ENCODE peak calls at places on chromosomes 3 and 15, in nine cellular contexts. One of them, this sample, is unnamed.
A peak's percentile ranks its signal among the peaks of the same experiment; 100 is the strongest.

GRCh38 chr3:26438325-26438940 is 184.1 kb upstream of the LRRC3B start:
- DNase-seq in fibroblast of the aortic adventitia: no peak
- DNase-seq in fibroblast of pulmonary artery: no peak
- DNase-seq in astrocyte of the spinal cord: peak; percentile 0
- DNase-seq in mucosa of descending colon: no peak
- DNase-seq in psoas muscle: no peak
- DNase-seq in stomach: no peak
- DNase-seq in HepG2: no peak
- DNase-seq in AG04450: no peak
- DNase-seq in this sample: peak; percentile 25

GRCh38 chr3:126014252-126014651 is 45.3 kb downstream of the ROPN1B start:
- DNase-seq in HepG2: no peak
- DNase-seq in fibroblast of pulmonary artery: peak; percentile 39
- DNase-seq in psoas muscle: no peak
- DNase-seq in stomach: no peak
- DNase-seq in astrocyte of the spinal cord: peak; percentile 17
- DNase-seq in fibroblast of the aortic adventitia: peak; percentile 83
- DNase-seq in AG04450: no peak
- DNase-seq in mucosa of descending colon: no peak
- DNase-seq in this sample: peak; percentile 46

GRCh38 chr3:15205934-15206661 is at the start of gene CAPN7:
- DNase-seq in fibroblast of pulmonary artery: peak; percentile 93
- DNase-seq in HepG2: peak; percentile 85
- DNase-seq in AG04450: peak; percentile 83
- DNase-seq in mucosa of descending colon: peak; percentile 97
- DNase-seq in psoas muscle: peak; percentile 98
- DNase-seq in stomach: peak; percentile 98
- DNase-seq in astrocyte of the spinal cord: peak; percentile 93
- DNase-seq in fibroblast of the aortic adventitia: peak; percentile 89
- DNase-seq in this sample: peak; percentile 94

GRCh38 chr3:124282751-124283643 is 291.1 kb upstream of the ROPN1 start:
- DNase-seq in HepG2: no peak
- DNase-seq in psoas muscle: no peak
- DNase-seq in astrocyte of the spinal cord: peak; percentile 46
- DNase-seq in stomach: no peak
- DNase-seq in mucosa of descending colon: no peak
- DNase-seq in fibroblast of the aortic adventitia: peak; percentile 81
- DNase-seq in AG04450: no peak
- DNase-seq in fibroblast of pulmonary artery: peak; percentile 28
- DNase-seq in this sample: no peak

GRCh38 chr15:70507772-70508351 is 255.5 kb downstream of the UACA start:
- DNase-seq in HepG2: peak; percentile 70
- DNase-seq in astrocyte of the spinal cord: peak; percentile 37
- DNase-seq in fibroblast of pulmonary artery: peak; percentile 65
- DNase-seq in AG04450: no peak
- DNase-seq in mucosa of descending colon: no peak
- DNase-seq in fibroblast of the aortic adventitia: peak; percentile 39
- DNase-seq in stomach: peak; percentile 44
- DNase-seq in psoas muscle: no peak
- DNase-seq in this sample: peak; percentile 73

GRCh38 chr3:25567806-25568524 is 96.7 kb downstream of the TOP2B start:
- DNase-seq in AG04450: no peak
- DNase-seq in mucosa of descending colon: no peak
- DNase-seq in fibroblast of the aortic adventitia: no peak
- DNase-seq in HepG2: no peak
- DNase-seq in stomach: no peak
- DNase-seq in astrocyte of the spinal cord: no peak
- DNase-seq in psoas muscle: no peak
- DNase-seq in fibroblast of pulmonary artery: no peak
- DNase-seq in this sample: no peak

GRCh38 chr15:58498821-58499580 is 67.2 kb downstream of the LIPC start:
- DNase-seq in AG04450: peak; percentile 91
- DNase-seq in psoas muscle: no peak
- DNase-seq in stomach: no peak
- DNase-seq in astrocyte of the spinal cord: peak; percentile 51
- DNase-seq in mucosa of descending colon: no peak
- DNase-seq in HepG2: no peak
- DNase-seq in fibroblast of the aortic adventitia: peak; percentile 66
- DNase-seq in fibroblast of pulmonary artery: peak; percentile 66
- DNase-seq in this sample: peak; percentile 79

GRCh38 chr15:52493968-52494367 is 34.7 kb downstream of the MYO5A start:
- DNase-seq in astrocyte of the spinal cord: no peak
- DNase-seq in stomach: no peak
- DNase-seq in fibroblast of the aortic adventitia: no peak
- DNase-seq in fibroblast of pulmonary artery: no peak
- DNase-seq in AG04450: no peak
- DNase-seq in HepG2: no peak
- DNase-seq in psoas muscle: no peak
- DNase-seq in mucosa of descending colon: no peak
- DNase-seq in this sample: peak; percentile 27

GRCh38 chr3:156425651-156426050 is 129.3 kb downstream of the SSR3 start:
- DNase-seq in stomach: no peak
- DNase-seq in fibroblast of the aortic adventitia: no peak
- DNase-seq in AG04450: no peak
- DNase-seq in fibroblast of pulmonary artery: no peak
- DNase-seq in psoas muscle: no peak
- DNase-seq in HepG2: no peak
- DNase-seq in astrocyte of the spinal cord: no peak
- DNase-seq in mucosa of descending colon: no peak
- DNase-seq in this sample: no peak

GRCh38 chr3:122760457-122761271 is 33.0 kb downstream of the HSPBAP1 start:
- DNase-seq in HepG2: no peak
- DNase-seq in stomach: no peak
- DNase-seq in psoas muscle: no peak
- DNase-seq in astrocyte of the spinal cord: no peak
- DNase-seq in mucosa of descending colon: no peak
- DNase-seq in AG04450: no peak
- DNase-seq in fibroblast of pulmonary artery: peak; percentile 7
- DNase-seq in fibroblast of the aortic adventitia: no peak
- DNase-seq in this sample: peak; percentile 74

GRCh38 chr15:35439291-35439690 is 106.7 kb downstream of the DPH6 start:
- DNase-seq in AG04450: peak; percentile 66
- DNase-seq in stomach: no peak
- DNase-seq in HepG2: no peak
- DNase-seq in fibroblast of pulmonary artery: peak; percentile 84
- DNase-seq in mucosa of descending colon: no peak
- DNase-seq in fibroblast of the aortic adventitia: peak; percentile 97
- DNase-seq in psoas muscle: no peak
- DNase-seq in astrocyte of the spinal cord: peak; percentile 67
- DNase-seq in this sample: peak; percentile 89

GRCh38 chr3:99579246-99579645 is 59.1 kb upstream of the COL8A1 start:
- DNase-seq in AG04450: peak; percentile 29
- DNase-seq in fibroblast of the aortic adventitia: peak; percentile 58
- DNase-seq in mucosa of descending colon: no peak
- DNase-seq in stomach: no peak
- DNase-seq in HepG2: peak; percentile 4
- DNase-seq in psoas muscle: no peak
- DNase-seq in astrocyte of the spinal cord: peak; percentile 82
- DNase-seq in fibroblast of pulmonary artery: peak; percentile 64
- DNase-seq in this sample: peak; percentile 79

GRCh38 chr3:129119365-129120100 is 2.1 kb downstream of the RAB43 start:
- DNase-seq in AG04450: no peak
- DNase-seq in psoas muscle: no peak
- DNase-seq in fibroblast of pulmonary artery: no peak
- DNase-seq in stomach: peak; percentile 56
- DNase-seq in fibroblast of the aortic adventitia: no peak
- DNase-seq in HepG2: peak; percentile 86
- DNase-seq in astrocyte of the spinal cord: no peak
- DNase-seq in mucosa of descending colon: peak; percentile 75
- DNase-seq in this sample: peak; percentile 17

GRCh38 chr15:31439328-31439727 is 112.7 kb downstream of the KLF13 start:
- DNase-seq in psoas muscle: no peak
- DNase-seq in stomach: no peak
- DNase-seq in HepG2: peak; percentile 35
- DNase-seq in fibroblast of the aortic adventitia: no peak
- DNase-seq in fibroblast of pulmonary artery: no peak
- DNase-seq in AG04450: no peak
- DNase-seq in astrocyte of the spinal cord: no peak
- DNase-seq in mucosa of descending colon: peak; percentile 69
- DNase-seq in this sample: no peak

GRCh38 chr15:31392761-31393401 is 66.2 kb downstream of the KLF13 start:
- DNase-seq in psoas muscle: no peak
- DNase-seq in HepG2: no peak
- DNase-seq in stomach: peak; percentile 56
- DNase-seq in AG04450: no peak
- DNase-seq in fibroblast of pulmonary artery: no peak
- DNase-seq in fibroblast of the aortic adventitia: no peak
- DNase-seq in mucosa of descending colon: peak; percentile 76
- DNase-seq in astrocyte of the spinal cord: no peak
- DNase-seq in this sample: peak; percentile 28

GRCh38 chr3:110929811-110930210 is 141.8 kb upstream of the NECTIN3 start:
- DNase-seq in stomach: no peak
- DNase-seq in fibroblast of pulmonary artery: no peak
- DNase-seq in AG04450: no peak
- DNase-seq in astrocyte of the spinal cord: no peak
- DNase-seq in fibroblast of the aortic adventitia: no peak
- DNase-seq in HepG2: no peak
- DNase-seq in psoas muscle: no peak
- DNase-seq in mucosa of descending colon: no peak
- DNase-seq in this sample: peak; percentile 46

GRCh38 chr3:3509665-3510064 is 289.6 kb upstream of the LRRN1 start:
- DNase-seq in HepG2: no peak
- DNase-seq in stomach: no peak
- DNase-seq in fibroblast of pulmonary artery: no peak
- DNase-seq in astrocyte of the spinal cord: no peak
- DNase-seq in psoas muscle: no peak
- DNase-seq in fibroblast of the aortic adventitia: no peak
- DNase-seq in AG04450: no peak
- DNase-seq in mucosa of descending colon: no peak
- DNase-seq in this sample: no peak

GRCh38 chr15:58669108-58669507 is 80.4 kb downstream of the ADAM10 start:
- DNase-seq in psoas muscle: no peak
- DNase-seq in mucosa of descending colon: no peak
- DNase-seq in stomach: no peak
- DNase-seq in fibroblast of pulmonary artery: no peak
- DNase-seq in HepG2: no peak
- DNase-seq in fibroblast of the aortic adventitia: no peak
- DNase-seq in AG04450: no peak
- DNase-seq in astrocyte of the spinal cord: no peak
- DNase-seq in this sample: peak; percentile 23

GRCh38 chr3:187967982-187968381 is 186.0 kb upstream of the LPP start:
- DNase-seq in AG04450: no peak
- DNase-seq in fibroblast of pulmonary artery: no peak
- DNase-seq in HepG2: no peak
- DNase-seq in mucosa of descending colon: no peak
- DNase-seq in psoas muscle: no peak
- DNase-seq in astrocyte of the spinal cord: no peak
- DNase-seq in fibroblast of the aortic adventitia: no peak
- DNase-seq in stomach: no peak
- DNase-seq in this sample: peak; percentile 55

GRCh38 chr3:49566312-49566711 is 12.0 kb downstream of the BSN start:
- DNase-seq in AG04450: no peak
- DNase-seq in fibroblast of pulmonary artery: peak; percentile 3
- DNase-seq in HepG2: no peak
- DNase-seq in fibroblast of the aortic adventitia: peak; percentile 10
- DNase-seq in astrocyte of the spinal cord: no peak
- DNase-seq in stomach: no peak
- DNase-seq in psoas muscle: no peak
- DNase-seq in mucosa of descending colon: no peak
- DNase-seq in this sample: peak; percentile 33

GRCh38 chr3:48715179-48715800 is 1.7 kb downstream of the IP6K2 start:
- DNase-seq in fibroblast of pulmonary artery: peak; percentile 54
- DNase-seq in stomach: no peak
- DNase-seq in mucosa of descending colon: no peak
- DNase-seq in psoas muscle: no peak
- DNase-seq in HepG2: no peak
- DNase-seq in astrocyte of the spinal cord: peak; percentile 30
- DNase-seq in fibroblast of the aortic adventitia: peak; percentile 32
- DNase-seq in AG04450: no peak
- DNase-seq in this sample: peak; percentile 72

GRCh38 chr3:192515661-192516040 is 211.7 kb downstream of the FGF12 start:
- DNase-seq in mucosa of descending colon: no peak
- DNase-seq in AG04450: no peak
- DNase-seq in psoas muscle: no peak
- DNase-seq in astrocyte of the spinal cord: no peak
- DNase-seq in fibroblast of the aortic adventitia: no peak
- DNase-seq in stomach: no peak
- DNase-seq in fibroblast of pulmonary artery: no peak
- DNase-seq in HepG2: no peak
- DNase-seq in this sample: no peak
- H3K4me3 ChIP-seq in mucosa of descending colon: no peak overlapping the region
- H3K4me3 ChIP-seq in AG04450: no peak overlapping the region
- H3K4me3 ChIP-seq in psoas muscle: peak overlapping the region; percentile 60
- H3K4me3 ChIP-seq in astrocyte of the spinal cord: no peak overlapping the region
- H3K4me3 ChIP-seq in fibroblast of the aortic adventitia: no peak overlapping the region
- H3K4me3 ChIP-seq in stomach: peak overlapping the region; percentile 49
- H3K4me3 ChIP-seq in fibroblast of pulmonary artery: no peak overlapping the region
- H3K4me3 ChIP-seq in HepG2: no peak overlapping the region
- H3K4me3 ChIP-seq in this sample: no peak overlapping the region

GRCh38 chr3:174859109-174859735 is at the start of gene NAALADL2:
- DNase-seq in stomach: no peak
- DNase-seq in fibroblast of pulmonary artery: no peak
- DNase-seq in psoas muscle: no peak
- DNase-seq in mucosa of descending colon: no peak
- DNase-seq in HepG2: no peak
- DNase-seq in fibroblast of the aortic adventitia: no peak
- DNase-seq in AG04450: no peak
- DNase-seq in astrocyte of the spinal cord: no peak
- DNase-seq in this sample: no peak
- H3K4me3 ChIP-seq in stomach: no peak within 1 kb of the TSS
- H3K4me3 ChIP-seq in fibroblast of pulmonary artery: no peak within 1 kb of the TSS
- H3K4me3 ChIP-seq in psoas muscle: no peak within 1 kb of the TSS
- H3K4me3 ChIP-seq in mucosa of descending colon: no peak within 1 kb of the TSS
- H3K4me3 ChIP-seq in HepG2: no peak within 1 kb of the TSS
- H3K4me3 ChIP-seq in fibroblast of the aortic adventitia: no peak within 1 kb of the TSS
- H3K4me3 ChIP-seq in AG04450: no peak within 1 kb of the TSS
- H3K4me3 ChIP-seq in astrocyte of the spinal cord: no peak within 1 kb of the TSS
- H3K4me3 ChIP-seq in this sample: no peak within 1 kb of the TSS

GRCh38 chr15:74202461-74203401 is at the start of gene STRA6:
- DNase-seq in stomach: no peak
- DNase-seq in HepG2: peak; percentile 45
- DNase-seq in fibroblast of pulmonary artery: no peak
- DNase-seq in mucosa of descending colon: no peak
- DNase-seq in psoas muscle: no peak
- DNase-seq in fibroblast of the aortic adventitia: peak; percentile 44
- DNase-seq in AG04450: no peak
- DNase-seq in astrocyte of the spinal cord: peak; percentile 60
- DNase-seq in this sample: peak; percentile 82
- H3K4me3 ChIP-seq in stomach: no peak within 1 kb of the TSS
- H3K4me3 ChIP-seq in HepG2: peak within 1 kb of the TSS; percentile 9
- H3K4me3 ChIP-seq in fibroblast of pulmonary artery: no peak within 1 kb of the TSS
- H3K4me3 ChIP-seq in mucosa of descending colon: no peak within 1 kb of the TSS
- H3K4me3 ChIP-seq in psoas muscle: no peak within 1 kb of the TSS
- H3K4me3 ChIP-seq in fibroblast of the aortic adventitia: no peak within 1 kb of the TSS
- H3K4me3 ChIP-seq in AG04450: no peak within 1 kb of the TSS
- H3K4me3 ChIP-seq in astrocyte of the spinal cord: peak within 1 kb of the TSS; percentile 33
- H3K4me3 ChIP-seq in this sample: peak within 1 kb of the TSS; percentile 53

DNA sequence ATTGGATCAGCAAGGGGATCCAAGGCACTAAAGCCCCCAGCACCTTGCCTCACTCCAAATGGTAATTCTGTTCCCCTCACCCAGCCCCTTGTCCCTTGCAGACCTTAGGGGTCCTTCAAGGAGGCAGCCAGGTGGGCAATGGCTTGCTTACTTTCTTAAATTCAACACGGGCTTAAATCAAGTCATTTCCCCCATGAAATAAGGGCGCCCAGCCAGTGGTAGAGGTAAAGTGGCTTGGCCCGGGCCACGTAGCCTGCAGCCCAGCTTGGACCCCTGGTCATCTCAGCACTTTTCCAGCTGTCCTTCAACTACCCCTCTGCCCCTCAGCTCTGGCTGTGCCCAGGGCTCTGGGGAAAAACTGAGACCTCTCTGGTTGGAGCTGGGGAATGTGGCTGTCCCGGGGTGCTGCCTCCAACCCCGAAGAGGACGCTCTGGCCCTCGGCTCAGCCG is 1.2 kb downstream of the PSTPIP1 start:
- DNase-seq in astrocyte of the spinal cord: no peak
- DNase-seq in AG04450: no peak
- DNase-seq in fibroblast of the aortic adventitia: no peak
- DNase-seq in stomach: no peak
- DNase-seq in fibroblast of pulmonary artery: no peak
- DNase-seq in mucosa of descending colon: no peak
- DNase-seq in HepG2: no peak
- DNase-seq in psoas muscle: no peak
- DNase-seq in this sample: no peak
- H3K4me3 ChIP-seq in astrocyte of the spinal cord: no peak overlapping the region
- H3K4me3 ChIP-seq in AG04450: no peak overlapping the region
- H3K4me3 ChIP-seq in fibroblast of the aortic adventitia: no peak overlapping the region
- H3K4me3 ChIP-seq in stomach: peak overlapping the region; percentile 38
- H3K4me3 ChIP-seq in fibroblast of pulmonary artery: no peak overlapping the region
- H3K4me3 ChIP-seq in mucosa of descending colon: no peak overlapping the region
- H3K4me3 ChIP-seq in HepG2: no peak overlapping the region
- H3K4me3 ChIP-seq in psoas muscle: peak overlapping the region; percentile 38
- H3K4me3 ChIP-seq in this sample: no peak overlapping the region

This sample was measured in choroid plexus epithelial cell.